ENCODE peak calls at places on chromosome 9, in eight cellular contexts. One of them, this sample, is unnamed.

GRCh38 chr9:70120834-70121510 is 77.3 kb downstream of the MAMDC2 start:
- DNase-seq in HuH-7.5: no peak
- DNase-seq in RWPE2: peak; percentile 80
- DNase-seq in T-helper 2 cell: no peak
- DNase-seq in amniotic stem cell: peak; percentile 57
- DNase-seq in tibial artery: peak; percentile 85
- DNase-seq in RWPE1: peak; percentile 65
- DNase-seq in activated CD4-positive, alpha-beta memory T cell treated with anti-CD3 and anti-CD28 coated beads, Interleukin-2, amount 10 ng/mL, durations not matched to agents 7 days and 5 days: no peak
- DNase-seq in this sample: no peak

GRCh38 chr9:76394896-76395244 is 644 bp upstream of the RFK start:
- DNase-seq in T-helper 2 cell: no peak
- DNase-seq in activated CD4-positive, alpha-beta memory T cell treated with anti-CD3 and anti-CD28 coated beads, Interleukin-2, amount 10 ng/mL, durations not matched to agents 7 days and 5 days: peak; percentile 64
- DNase-seq in amniotic stem cell: no peak
- DNase-seq in HuH-7.5: peak; percentile 62
- DNase-seq in RWPE2: no peak
- DNase-seq in RWPE1: peak; percentile 34
- DNase-seq in tibial artery: peak; percentile 58
- DNase-seq in this sample: peak; percentile 81

GRCh38 chr9:135174981-135175380 is 87.5 kb downstream of the OLFM1 start:
- DNase-seq in RWPE1: no peak
- DNase-seq in T-helper 2 cell: no peak
- DNase-seq in RWPE2: no peak
- DNase-seq in amniotic stem cell: no peak
- DNase-seq in HuH-7.5: no peak
- DNase-seq in tibial artery: no peak
- DNase-seq in activated CD4-positive, alpha-beta memory T cell treated with anti-CD3 and anti-CD28 coated beads, Interleukin-2, amount 10 ng/mL, durations not matched to agents 7 days and 5 days: no peak
- DNase-seq in this sample: no peak

GRCh38 chr9:113755433-113755832 is 120.7 kb upstream of the ZNF618 start:
- DNase-seq in amniotic stem cell: no peak
- DNase-seq in activated CD4-positive, alpha-beta memory T cell treated with anti-CD3 and anti-CD28 coated beads, Interleukin-2, amount 10 ng/mL, durations not matched to agents 7 days and 5 days: no peak
- DNase-seq in T-helper 2 cell: no peak
- DNase-seq in RWPE2: no peak
- DNase-seq in HuH-7.5: no peak
- DNase-seq in RWPE1: no peak
- DNase-seq in tibial artery: no peak
- DNase-seq in this sample: no peak

GRCh38 chr9:89428901-89429890 is 68.7 kb downstream of the SEMA4D start:
- DNase-seq in activated CD4-positive, alpha-beta memory T cell treated with anti-CD3 and anti-CD28 coated beads, Interleukin-2, amount 10 ng/mL, durations not matched to agents 7 days and 5 days: peak; percentile 63
- DNase-seq in RWPE2: no peak
- DNase-seq in HuH-7.5: no peak
- DNase-seq in tibial artery: no peak
- DNase-seq in T-helper 2 cell: no peak
- DNase-seq in RWPE1: no peak
- DNase-seq in amniotic stem cell: no peak
- DNase-seq in this sample: peak; percentile 82

GRCh38 chr9:38126730-38127129 is 57.7 kb upstream of the SHB start:
- DNase-seq in RWPE2: no peak
- DNase-seq in HuH-7.5: no peak
- DNase-seq in activated CD4-positive, alpha-beta memory T cell treated with anti-CD3 and anti-CD28 coated beads, Interleukin-2, amount 10 ng/mL, durations not matched to agents 7 days and 5 days: no peak
- DNase-seq in T-helper 2 cell: no peak
- DNase-seq in amniotic stem cell: no peak
- DNase-seq in RWPE1: no peak
- DNase-seq in tibial artery: no peak
- DNase-seq in this sample: no peak

GRCh38 chr9:130938652-130939404 is at the start of gene FIBCD1:
- DNase-seq in activated CD4-positive, alpha-beta memory T cell treated with anti-CD3 and anti-CD28 coated beads, Interleukin-2, amount 10 ng/mL, durations not matched to agents 7 days and 5 days: peak; percentile 23
- DNase-seq in RWPE2: no peak
- DNase-seq in T-helper 2 cell: no peak
- DNase-seq in RWPE1: peak; percentile 70
- DNase-seq in HuH-7.5: peak; percentile 85
- DNase-seq in amniotic stem cell: no peak
- DNase-seq in tibial artery: no peak
- DNase-seq in this sample: no peak

GRCh38 chr9:34562136-34562745 is 27.3 kb downstream of the CNTFR start:
- DNase-seq in HuH-7.5: no peak
- DNase-seq in tibial artery: no peak
- DNase-seq in T-helper 2 cell: no peak
- DNase-seq in activated CD4-positive, alpha-beta memory T cell treated with anti-CD3 and anti-CD28 coated beads, Interleukin-2, amount 10 ng/mL, durations not matched to agents 7 days and 5 days: peak; percentile 20
- DNase-seq in amniotic stem cell: no peak
- DNase-seq in RWPE1: no peak
- DNase-seq in RWPE2: no peak
- DNase-seq in this sample: no peak

GRCh38 chr9:133260334-133261102 is 14.5 kb downstream of the ABO start:
- DNase-seq in tibial artery: no peak
- DNase-seq in RWPE1: no peak
- DNase-seq in activated CD4-positive, alpha-beta memory T cell treated with anti-CD3 and anti-CD28 coated beads, Interleukin-2, amount 10 ng/mL, durations not matched to agents 7 days and 5 days: no peak
- DNase-seq in HuH-7.5: no peak
- DNase-seq in RWPE2: no peak
- DNase-seq in T-helper 2 cell: no peak
- DNase-seq in amniotic stem cell: no peak
- DNase-seq in this sample: no peak

GRCh38 chr9:110320651-110321050 is 17.0 kb downstream of the TXNDC8 start:
- DNase-seq in HuH-7.5: no peak
- DNase-seq in amniotic stem cell: no peak
- DNase-seq in RWPE1: no peak
- DNase-seq in tibial artery: no peak
- DNase-seq in T-helper 2 cell: no peak
- DNase-seq in RWPE2: no peak
- DNase-seq in activated CD4-positive, alpha-beta memory T cell treated with anti-CD3 and anti-CD28 coated beads, Interleukin-2, amount 10 ng/mL, durations not matched to agents 7 days and 5 days: no peak
- DNase-seq in this sample: no peak

GRCh38 chr9:135526089-135526729 is 5.0 kb downstream of the LCN1 start:
- DNase-seq in amniotic stem cell: no peak
- DNase-seq in activated CD4-positive, alpha-beta memory T cell treated with anti-CD3 and anti-CD28 coated beads, Interleukin-2, amount 10 ng/mL, durations not matched to agents 7 days and 5 days: no peak
- DNase-seq in T-helper 2 cell: no peak
- DNase-seq in HuH-7.5: no peak
- DNase-seq in tibial artery: no peak
- DNase-seq in RWPE2: no peak
- DNase-seq in RWPE1: no peak
- DNase-seq in this sample: peak; percentile 28

GRCh38 chr9:77848428-77848827 is 183.2 kb downstream of the GNAQ start:
- DNase-seq in HuH-7.5: no peak
- DNase-seq in activated CD4-positive, alpha-beta memory T cell treated with anti-CD3 and anti-CD28 coated beads, Interleukin-2, amount 10 ng/mL, durations not matched to agents 7 days and 5 days: no peak
- DNase-seq in T-helper 2 cell: no peak
- DNase-seq in tibial artery: no peak
- DNase-seq in amniotic stem cell: no peak
- DNase-seq in RWPE2: no peak
- DNase-seq in RWPE1: no peak
- DNase-seq in this sample: no peak

GRCh38 chr9:105296889-105297288 is 52.4 kb downstream of the SLC44A1 start:
- DNase-seq in HuH-7.5: no peak
- DNase-seq in RWPE2: no peak
- DNase-seq in amniotic stem cell: peak; percentile 81
- DNase-seq in T-helper 2 cell: no peak
- DNase-seq in tibial artery: no peak
- DNase-seq in activated CD4-positive, alpha-beta memory T cell treated with anti-CD3 and anti-CD28 coated beads, Interleukin-2, amount 10 ng/mL, durations not matched to agents 7 days and 5 days: no peak
- DNase-seq in RWPE1: peak; percentile 82
- DNase-seq in this sample: no peak

GRCh38 chr9:17159469-17159868 is 24.6 kb downstream of the CNTLN start:
- DNase-seq in HuH-7.5: no peak
- DNase-seq in T-helper 2 cell: no peak
- DNase-seq in RWPE1: no peak
- DNase-seq in tibial artery: no peak
- DNase-seq in RWPE2: no peak
- DNase-seq in amniotic stem cell: no peak
- DNase-seq in activated CD4-positive, alpha-beta memory T cell treated with anti-CD3 and anti-CD28 coated beads, Interleukin-2, amount 10 ng/mL, durations not matched to agents 7 days and 5 days: no peak
- DNase-seq in this sample: no peak

GRCh38 chr9:89284076-89284475 is 26.9 kb upstream of the CKS2 start:
- DNase-seq in amniotic stem cell: no peak
- DNase-seq in T-helper 2 cell: no peak
- DNase-seq in activated CD4-positive, alpha-beta memory T cell treated with anti-CD3 and anti-CD28 coated beads, Interleukin-2, amount 10 ng/mL, durations not matched to agents 7 days and 5 days: no peak
- DNase-seq in HuH-7.5: no peak
- DNase-seq in RWPE1: no peak
- DNase-seq in RWPE2: no peak
- DNase-seq in tibial artery: no peak
- DNase-seq in this sample: no peak

GRCh38 chr9:111854799-111855198 is 41.8 kb upstream of the UGCG start:
- DNase-seq in RWPE1: no peak
- DNase-seq in RWPE2: no peak
- DNase-seq in HuH-7.5: no peak
- DNase-seq in activated CD4-positive, alpha-beta memory T cell treated with anti-CD3 and anti-CD28 coated beads, Interleukin-2, amount 10 ng/mL, durations not matched to agents 7 days and 5 days: no peak
- DNase-seq in amniotic stem cell: no peak
- DNase-seq in T-helper 2 cell: no peak
- DNase-seq in tibial artery: no peak
- DNase-seq in this sample: no peak

GRCh38 chr9:68817079-68817875 is 112.2 kb downstream of the PIP5K1B start:
- DNase-seq in amniotic stem cell: no peak
- DNase-seq in RWPE2: no peak
- DNase-seq in HuH-7.5: peak; percentile 16
- DNase-seq in activated CD4-positive, alpha-beta memory T cell treated with anti-CD3 and anti-CD28 coated beads, Interleukin-2, amount 10 ng/mL, durations not matched to agents 7 days and 5 days: no peak
- DNase-seq in RWPE1: no peak
- DNase-seq in tibial artery: no peak
- DNase-seq in T-helper 2 cell: no peak
- DNase-seq in this sample: no peak

GRCh38 chr9:137176302-137177182 is 4.7 kb upstream of the TMEM210 start:
- DNase-seq in RWPE1: peak; percentile 65
- DNase-seq in HuH-7.5: peak; percentile 87
- DNase-seq in RWPE2: no peak
- DNase-seq in activated CD4-positive, alpha-beta memory T cell treated with anti-CD3 and anti-CD28 coated beads, Interleukin-2, amount 10 ng/mL, durations not matched to agents 7 days and 5 days: peak; percentile 29
- DNase-seq in T-helper 2 cell: no peak
- DNase-seq in tibial artery: no peak
- DNase-seq in amniotic stem cell: no peak
- DNase-seq in this sample: peak; percentile 69

GRCh38 chr9:3459076-3459475 is 66.7 kb downstream of the RFX3 start:
- DNase-seq in T-helper 2 cell: no peak
- DNase-seq in HuH-7.5: no peak
- DNase-seq in tibial artery: no peak
- DNase-seq in RWPE1: no peak
- DNase-seq in RWPE2: no peak
- DNase-seq in amniotic stem cell: no peak
- DNase-seq in activated CD4-positive, alpha-beta memory T cell treated with anti-CD3 and anti-CD28 coated beads, Interleukin-2, amount 10 ng/mL, durations not matched to agents 7 days and 5 days: no peak
- DNase-seq in this sample: no peak

GRCh38 chr9:126986506-126986951 is 71.9 kb downstream of the RALGPS1 start:
- DNase-seq in activated CD4-positive, alpha-beta memory T cell treated with anti-CD3 and anti-CD28 coated beads, Interleukin-2, amount 10 ng/mL, durations not matched to agents 7 days and 5 days: peak; percentile 48
- DNase-seq in HuH-7.5: no peak
- DNase-seq in tibial artery: no peak
- DNase-seq in amniotic stem cell: no peak
- DNase-seq in RWPE2: no peak
- DNase-seq in RWPE1: peak; percentile 58
- DNase-seq in T-helper 2 cell: no peak
- DNase-seq in this sample: no peak

GRCh38 chr9:115106642-115107041 is 11.3 kb downstream of the TNC start:
- DNase-seq in HuH-7.5: no peak
- DNase-seq in tibial artery: no peak
- DNase-seq in RWPE1: no peak
- DNase-seq in activated CD4-positive, alpha-beta memory T cell treated with anti-CD3 and anti-CD28 coated beads, Interleukin-2, amount 10 ng/mL, durations not matched to agents 7 days and 5 days: no peak
- DNase-seq in T-helper 2 cell: no peak
- DNase-seq in amniotic stem cell: no peak
- DNase-seq in RWPE2: no peak
- DNase-seq in this sample: no peak

GRCh38 chr9:123597926-123598556 is 242.0 kb downstream of the CRB2 start:
- DNase-seq in HuH-7.5: no peak
- DNase-seq in amniotic stem cell: no peak
- DNase-seq in activated CD4-positive, alpha-beta memory T cell treated with anti-CD3 and anti-CD28 coated beads, Interleukin-2, amount 10 ng/mL, durations not matched to agents 7 days and 5 days: no peak
- DNase-seq in tibial artery: no peak
- DNase-seq in RWPE2: no peak
- DNase-seq in T-helper 2 cell: no peak
- DNase-seq in RWPE1: no peak
- DNase-seq in this sample: no peak

GRCh38 chr9:108095496-108095895 is 605.9 kb upstream of the KLF4 start:
- DNase-seq in RWPE1: no peak
- DNase-seq in RWPE2: no peak
- DNase-seq in amniotic stem cell: no peak
- DNase-seq in HuH-7.5: no peak
- DNase-seq in T-helper 2 cell: no peak
- DNase-seq in activated CD4-positive, alpha-beta memory T cell treated with anti-CD3 and anti-CD28 coated beads, Interleukin-2, amount 10 ng/mL, durations not matched to agents 7 days and 5 days: no peak
- DNase-seq in tibial artery: no peak
- DNase-seq in this sample: no peak

This sample was measured in activated effector memory CD4-positive, alpha-beta T cell treated with anti-CD3 and anti-CD28 coated beads, Interleukin-2, amount 50 U/mL, for 16 hours.